ENCODE peak calls at places on chromosomes 4 and X, in five cellular contexts. One of them, this sample, is unnamed.

GRCh38 chrX:2500681-2501151 is at the start of the genes DHRSX and ZBED1:
- DNase-seq in EH: peak
- DNase-seq in A673: peak
- DNase-seq in NCI-H1105: no peak
- DNase-seq in smooth muscle cell of the brain vasculature: no peak
- DNase-seq in this sample: peak

GRCh38 chr4:93203708-93204107 is 624.8 kb upstream of the ATOH1 start:
- DNase-seq in smooth muscle cell of the brain vasculature: no peak
- DNase-seq in A673: no peak
- DNase-seq in EH: peak
- DNase-seq in NCI-H1105: no peak
- DNase-seq in this sample: no peak

GRCh38 chrX:103431316-103431715 is 55.0 kb downstream of the BEX3 start:
- DNase-seq in NCI-H1105: no peak
- DNase-seq in A673: no peak
- DNase-seq in smooth muscle cell of the brain vasculature: no peak
- DNase-seq in EH: peak
- DNase-seq in this sample: no peak

GRCh38 chr4:30941641-30942040 is 221.5 kb downstream of the PCDH7 start:
- DNase-seq in smooth muscle cell of the brain vasculature: no peak
- DNase-seq in NCI-H1105: no peak
- DNase-seq in A673: no peak
- DNase-seq in EH: no peak
- DNase-seq in this sample: no peak

GRCh38 chrX:48924270-48924669 is 5.4 kb upstream of the PIM2 start:
- DNase-seq in smooth muscle cell of the brain vasculature: no peak
- DNase-seq in A673: no peak
- DNase-seq in NCI-H1105: no peak
- DNase-seq in EH: no peak
- DNase-seq in this sample: no peak

GRCh38 chr4:7299051-7299907 is 106.9 kb downstream of the SORCS2 start:
- DNase-seq in NCI-H1105: no peak
- DNase-seq in EH: no peak
- DNase-seq in A673: no peak
- DNase-seq in smooth muscle cell of the brain vasculature: no peak
- DNase-seq in this sample: no peak

GRCh38 chr4:100548209-100548579 is 30.4 kb upstream of the EMCN start:
- DNase-seq in NCI-H1105: no peak
- DNase-seq in smooth muscle cell of the brain vasculature: no peak
- DNase-seq in A673: no peak
- DNase-seq in EH: no peak
- DNase-seq in this sample: no peak

GRCh38 chrX:150546711-150547153 is 21.7 kb upstream of the MTM1 start:
- DNase-seq in A673: no peak
- DNase-seq in smooth muscle cell of the brain vasculature: no peak
- DNase-seq in EH: no peak
- DNase-seq in NCI-H1105: no peak
- DNase-seq in this sample: no peak

GRCh38 chr4:177281544-177281943 is 28.1 kb upstream of the NEIL3 start:
- DNase-seq in A673: no peak
- DNase-seq in NCI-H1105: no peak
- DNase-seq in smooth muscle cell of the brain vasculature: peak
- DNase-seq in EH: peak
- DNase-seq in this sample: no peak

GRCh38 chr4:89245459-89245858 is 62.1 kb downstream of the GPRIN3 start:
- DNase-seq in A673: no peak
- DNase-seq in NCI-H1105: no peak
- DNase-seq in EH: no peak
- DNase-seq in smooth muscle cell of the brain vasculature: no peak
- DNase-seq in this sample: no peak

GRCh38 chr4:13980317-13980716 is 352.8 kb upstream of the BOD1L1 start:
- DNase-seq in smooth muscle cell of the brain vasculature: peak
- DNase-seq in A673: no peak
- DNase-seq in EH: peak
- DNase-seq in NCI-H1105: no peak
- DNase-seq in this sample: no peak

GRCh38 chr4:87260477-87260876 is 40.1 kb upstream of the KLHL8 start:
- DNase-seq in EH: no peak
- DNase-seq in NCI-H1105: no peak
- DNase-seq in A673: no peak
- DNase-seq in smooth muscle cell of the brain vasculature: no peak
- DNase-seq in this sample: no peak

GRCh38 chrX:46710425-46710824 is 48.5 kb downstream of the SLC9A7 start:
- DNase-seq in A673: no peak
- DNase-seq in NCI-H1105: no peak
- DNase-seq in EH: peak
- DNase-seq in smooth muscle cell of the brain vasculature: no peak
- DNase-seq in this sample: no peak

GRCh38 chrX:69503835-69504625 is at the start of gene NALF2:
- DNase-seq in smooth muscle cell of the brain vasculature: no peak
- DNase-seq in A673: peak
- DNase-seq in EH: peak
- DNase-seq in NCI-H1105: peak
- DNase-seq in this sample: peak

GRCh38 chr4:104446431-104446925 is 48.2 kb downstream of the CXXC4 start:
- DNase-seq in EH: no peak
- DNase-seq in smooth muscle cell of the brain vasculature: no peak
- DNase-seq in NCI-H1105: no peak
- DNase-seq in A673: no peak
- DNase-seq in this sample: no peak

GRCh38 chrX:48468247-48468671 is 1.8 kb downstream of the SLC38A5 start:
- DNase-seq in A673: peak
- DNase-seq in EH: no peak
- DNase-seq in smooth muscle cell of the brain vasculature: no peak
- DNase-seq in NCI-H1105: no peak
- DNase-seq in this sample: no peak

GRCh38 chrX:45133465-45133864 is 67.2 kb downstream of the DIPK2B start:
- DNase-seq in NCI-H1105: no peak
- DNase-seq in smooth muscle cell of the brain vasculature: no peak
- DNase-seq in EH: no peak
- DNase-seq in A673: no peak
- DNase-seq in this sample: no peak

GRCh38 chr4:53586121-53586816 is 5.0 kb downstream of the LNX1 start:
- DNase-seq in EH: peak
- DNase-seq in A673: peak
- DNase-seq in NCI-H1105: no peak
- DNase-seq in smooth muscle cell of the brain vasculature: no peak
- DNase-seq in this sample: no peak

GRCh38 chrX:111869639-111870034 is 6.3 kb upstream of the TRPC5OS start:
- DNase-seq in A673: peak
- DNase-seq in NCI-H1105: peak
- DNase-seq in EH: peak
- DNase-seq in smooth muscle cell of the brain vasculature: no peak
- DNase-seq in this sample: peak

GRCh38 chr4:182975806-182976205 is 58.6 kb upstream of the DCTD start:
- DNase-seq in smooth muscle cell of the brain vasculature: peak
- DNase-seq in NCI-H1105: no peak
- DNase-seq in EH: peak
- DNase-seq in A673: peak
- DNase-seq in this sample: peak

GRCh38 chrX:154749856-154750255 is 1.0 kb downstream of the GAB3 start:
- DNase-seq in EH: peak
- DNase-seq in NCI-H1105: no peak
- DNase-seq in smooth muscle cell of the brain vasculature: no peak
- DNase-seq in A673: peak
- DNase-seq in this sample: no peak

GRCh38 chr4:144899393-144899792 is 198.6 kb downstream of the ANAPC10 start:
- DNase-seq in NCI-H1105: no peak
- DNase-seq in A673: no peak
- DNase-seq in EH: no peak
- DNase-seq in smooth muscle cell of the brain vasculature: no peak
- DNase-seq in this sample: no peak

GRCh38 chr4:187470061-187470460 is 525.5 kb upstream of the ZFP42 start:
- DNase-seq in A673: no peak
- DNase-seq in NCI-H1105: no peak
- DNase-seq in smooth muscle cell of the brain vasculature: no peak
- DNase-seq in EH: peak
- DNase-seq in this sample: no peak

GRCh38 chr4:119752936-119753335 is 124.3 kb upstream of the PDE5A start:
- DNase-seq in EH: no peak
- DNase-seq in A673: no peak
- DNase-seq in smooth muscle cell of the brain vasculature: no peak
- DNase-seq in NCI-H1105: no peak
- DNase-seq in this sample: no peak